ENCODE peak calls at places on chromosomes 4 and X, in five cellular contexts. One of them, this sample, is unnamed.

GRCh38 chr4:32440391-32440790 is 1720.2 kb downstream of the PCDH7 start:
- DNase-seq in fibroblast of lung: peak; percentile 3
- DNase-seq in NCI-H2081 treated with DMSO at 0.1 percent for 48 hours: no peak
- DNase-seq in activated T-helper 1 cell treated with anti-CD3 and anti-CD28 coated beads, Interleukin-12 subunit alpha, Interleukin-12 subunit beta, Interleukin-2, Interleukin-4 antibody, amounts not matched to agents 30 ng/mL and 10 ng/mL and 1 ng/mL, durations not matched to agents 14 hours and 24 hours and 36 hours: no peak
- DNase-seq in anterior cingulate cortex: no peak
- DNase-seq in this sample: no peak

GRCh38 chrX:118368398-118368797 is 22.5 kb downstream of the WDR44 start:
- DNase-seq in activated T-helper 1 cell treated with anti-CD3 and anti-CD28 coated beads, Interleukin-12 subunit alpha, Interleukin-12 subunit beta, Interleukin-2, Interleukin-4 antibody, amounts not matched to agents 30 ng/mL and 10 ng/mL and 1 ng/mL, durations not matched to agents 14 hours and 24 hours and 36 hours: no peak
- DNase-seq in NCI-H2081 treated with DMSO at 0.1 percent for 48 hours: no peak
- DNase-seq in fibroblast of lung: no peak
- DNase-seq in anterior cingulate cortex: no peak
- DNase-seq in this sample: no peak

GRCh38 chr4:7183161-7183560 is 9.2 kb upstream of the SORCS2 start:
- DNase-seq in activated T-helper 1 cell treated with anti-CD3 and anti-CD28 coated beads, Interleukin-12 subunit alpha, Interleukin-12 subunit beta, Interleukin-2, Interleukin-4 antibody, amounts not matched to agents 30 ng/mL and 10 ng/mL and 1 ng/mL, durations not matched to agents 14 hours and 24 hours and 36 hours: peak; percentile 11
- DNase-seq in fibroblast of lung: no peak
- DNase-seq in anterior cingulate cortex: no peak
- DNase-seq in NCI-H2081 treated with DMSO at 0.1 percent for 48 hours: no peak
- DNase-seq in this sample: no peak

GRCh38 chrX:65744965-65745364 is 77.5 kb downstream of the MSN start:
- DNase-seq in anterior cingulate cortex: no peak
- DNase-seq in fibroblast of lung: peak; percentile 65
- DNase-seq in NCI-H2081 treated with DMSO at 0.1 percent for 48 hours: no peak
- DNase-seq in activated T-helper 1 cell treated with anti-CD3 and anti-CD28 coated beads, Interleukin-12 subunit alpha, Interleukin-12 subunit beta, Interleukin-2, Interleukin-4 antibody, amounts not matched to agents 30 ng/mL and 10 ng/mL and 1 ng/mL, durations not matched to agents 14 hours and 24 hours and 36 hours: no peak
- DNase-seq in this sample: no peak

GRCh38 chrX:23008431-23009099 is 8.8 kb downstream of the DDX53 start:
- DNase-seq in anterior cingulate cortex: no peak
- DNase-seq in NCI-H2081 treated with DMSO at 0.1 percent for 48 hours: no peak
- DNase-seq in activated T-helper 1 cell treated with anti-CD3 and anti-CD28 coated beads, Interleukin-12 subunit alpha, Interleukin-12 subunit beta, Interleukin-2, Interleukin-4 antibody, amounts not matched to agents 30 ng/mL and 10 ng/mL and 1 ng/mL, durations not matched to agents 14 hours and 24 hours and 36 hours: no peak
- DNase-seq in fibroblast of lung: peak; percentile 59
- DNase-seq in this sample: no peak

GRCh38 chr4:143488684-143489083 is 24.8 kb upstream of the SMARCA5 start:
- DNase-seq in fibroblast of lung: no peak
- DNase-seq in anterior cingulate cortex: no peak
- DNase-seq in NCI-H2081 treated with DMSO at 0.1 percent for 48 hours: no peak
- DNase-seq in activated T-helper 1 cell treated with anti-CD3 and anti-CD28 coated beads, Interleukin-12 subunit alpha, Interleukin-12 subunit beta, Interleukin-2, Interleukin-4 antibody, amounts not matched to agents 30 ng/mL and 10 ng/mL and 1 ng/mL, durations not matched to agents 14 hours and 24 hours and 36 hours: no peak
- DNase-seq in this sample: no peak

GRCh38 chr4:3010998-3011397 is 47.6 kb downstream of the GRK4 start:
- DNase-seq in activated T-helper 1 cell treated with anti-CD3 and anti-CD28 coated beads, Interleukin-12 subunit alpha, Interleukin-12 subunit beta, Interleukin-2, Interleukin-4 antibody, amounts not matched to agents 30 ng/mL and 10 ng/mL and 1 ng/mL, durations not matched to agents 14 hours and 24 hours and 36 hours: no peak
- DNase-seq in NCI-H2081 treated with DMSO at 0.1 percent for 48 hours: no peak
- DNase-seq in anterior cingulate cortex: no peak
- DNase-seq in fibroblast of lung: peak; percentile 86
- DNase-seq in this sample: no peak

GRCh38 chr4:125760956-125761355 is 446.2 kb downstream of the FAT4 start:
- DNase-seq in NCI-H2081 treated with DMSO at 0.1 percent for 48 hours: no peak
- DNase-seq in fibroblast of lung: no peak
- DNase-seq in activated T-helper 1 cell treated with anti-CD3 and anti-CD28 coated beads, Interleukin-12 subunit alpha, Interleukin-12 subunit beta, Interleukin-2, Interleukin-4 antibody, amounts not matched to agents 30 ng/mL and 10 ng/mL and 1 ng/mL, durations not matched to agents 14 hours and 24 hours and 36 hours: no peak
- DNase-seq in anterior cingulate cortex: no peak
- DNase-seq in this sample: no peak

GRCh38 chr4:137656661-137657060 is 124.4 kb upstream of the PCDH18 start:
- DNase-seq in fibroblast of lung: no peak
- DNase-seq in anterior cingulate cortex: no peak
- DNase-seq in NCI-H2081 treated with DMSO at 0.1 percent for 48 hours: no peak
- DNase-seq in activated T-helper 1 cell treated with anti-CD3 and anti-CD28 coated beads, Interleukin-12 subunit alpha, Interleukin-12 subunit beta, Interleukin-2, Interleukin-4 antibody, amounts not matched to agents 30 ng/mL and 10 ng/mL and 1 ng/mL, durations not matched to agents 14 hours and 24 hours and 36 hours: no peak
- DNase-seq in this sample: no peak

GRCh38 chr4:125097729-125098128 is 217.0 kb upstream of the FAT4 start:
- DNase-seq in NCI-H2081 treated with DMSO at 0.1 percent for 48 hours: no peak
- DNase-seq in activated T-helper 1 cell treated with anti-CD3 and anti-CD28 coated beads, Interleukin-12 subunit alpha, Interleukin-12 subunit beta, Interleukin-2, Interleukin-4 antibody, amounts not matched to agents 30 ng/mL and 10 ng/mL and 1 ng/mL, durations not matched to agents 14 hours and 24 hours and 36 hours: no peak
- DNase-seq in fibroblast of lung: no peak
- DNase-seq in anterior cingulate cortex: no peak
- DNase-seq in this sample: no peak

GRCh38 chr4:184573701-184574100 is 75.5 kb downstream of the CASP3 start:
- DNase-seq in NCI-H2081 treated with DMSO at 0.1 percent for 48 hours: no peak
- DNase-seq in anterior cingulate cortex: no peak
- DNase-seq in fibroblast of lung: no peak
- DNase-seq in activated T-helper 1 cell treated with anti-CD3 and anti-CD28 coated beads, Interleukin-12 subunit alpha, Interleukin-12 subunit beta, Interleukin-2, Interleukin-4 antibody, amounts not matched to agents 30 ng/mL and 10 ng/mL and 1 ng/mL, durations not matched to agents 14 hours and 24 hours and 36 hours: no peak
- DNase-seq in this sample: no peak

GRCh38 chr4:138627096-138627495 is 384.9 kb upstream of the SLC7A11 start:
- DNase-seq in fibroblast of lung: peak; percentile 15
- DNase-seq in activated T-helper 1 cell treated with anti-CD3 and anti-CD28 coated beads, Interleukin-12 subunit alpha, Interleukin-12 subunit beta, Interleukin-2, Interleukin-4 antibody, amounts not matched to agents 30 ng/mL and 10 ng/mL and 1 ng/mL, durations not matched to agents 14 hours and 24 hours and 36 hours: no peak
- DNase-seq in NCI-H2081 treated with DMSO at 0.1 percent for 48 hours: no peak
- DNase-seq in anterior cingulate cortex: no peak
- DNase-seq in this sample: no peak

GRCh38 chr4:94757192-94758140 is at the start of gene BMPR1B:
- DNase-seq in fibroblast of lung: peak; percentile 71
- DNase-seq in anterior cingulate cortex: no peak
- DNase-seq in NCI-H2081 treated with DMSO at 0.1 percent for 48 hours: no peak
- DNase-seq in activated T-helper 1 cell treated with anti-CD3 and anti-CD28 coated beads, Interleukin-12 subunit alpha, Interleukin-12 subunit beta, Interleukin-2, Interleukin-4 antibody, amounts not matched to agents 30 ng/mL and 10 ng/mL and 1 ng/mL, durations not matched to agents 14 hours and 24 hours and 36 hours: no peak
- DNase-seq in this sample: no peak

GRCh38 chrX:68415289-68415688 is 18.0 kb downstream of the OPHN1 start:
- DNase-seq in NCI-H2081 treated with DMSO at 0.1 percent for 48 hours: no peak
- DNase-seq in fibroblast of lung: peak; percentile 77
- DNase-seq in anterior cingulate cortex: no peak
- DNase-seq in activated T-helper 1 cell treated with anti-CD3 and anti-CD28 coated beads, Interleukin-12 subunit alpha, Interleukin-12 subunit beta, Interleukin-2, Interleukin-4 antibody, amounts not matched to agents 30 ng/mL and 10 ng/mL and 1 ng/mL, durations not matched to agents 14 hours and 24 hours and 36 hours: no peak
- DNase-seq in this sample: no peak

GRCh38 chr4:105102026-105102425 is 44.6 kb upstream of the TET2 start:
- DNase-seq in fibroblast of lung: peak; percentile 21
- DNase-seq in anterior cingulate cortex: no peak
- DNase-seq in activated T-helper 1 cell treated with anti-CD3 and anti-CD28 coated beads, Interleukin-12 subunit alpha, Interleukin-12 subunit beta, Interleukin-2, Interleukin-4 antibody, amounts not matched to agents 30 ng/mL and 10 ng/mL and 1 ng/mL, durations not matched to agents 14 hours and 24 hours and 36 hours: no peak
- DNase-seq in NCI-H2081 treated with DMSO at 0.1 percent for 48 hours: no peak
- DNase-seq in this sample: no peak

GRCh38 chr4:109410776-109411175 is 22.8 kb upstream of the SEC24B start:
- DNase-seq in fibroblast of lung: no peak
- DNase-seq in anterior cingulate cortex: no peak
- DNase-seq in NCI-H2081 treated with DMSO at 0.1 percent for 48 hours: no peak
- DNase-seq in activated T-helper 1 cell treated with anti-CD3 and anti-CD28 coated beads, Interleukin-12 subunit alpha, Interleukin-12 subunit beta, Interleukin-2, Interleukin-4 antibody, amounts not matched to agents 30 ng/mL and 10 ng/mL and 1 ng/mL, durations not matched to agents 14 hours and 24 hours and 36 hours: no peak
- DNase-seq in this sample: no peak

GRCh38 chrX:125131146-125131545 is 188.5 kb upstream of the TEX13C start:
- DNase-seq in fibroblast of lung: no peak
- DNase-seq in anterior cingulate cortex: no peak
- DNase-seq in NCI-H2081 treated with DMSO at 0.1 percent for 48 hours: peak; percentile 26
- DNase-seq in activated T-helper 1 cell treated with anti-CD3 and anti-CD28 coated beads, Interleukin-12 subunit alpha, Interleukin-12 subunit beta, Interleukin-2, Interleukin-4 antibody, amounts not matched to agents 30 ng/mL and 10 ng/mL and 1 ng/mL, durations not matched to agents 14 hours and 24 hours and 36 hours: no peak
- DNase-seq in this sample: no peak

GRCh38 chrX:101617211-101618191 is at the start of gene ARMCX6:
- DNase-seq in fibroblast of lung: peak; percentile 76
- DNase-seq in anterior cingulate cortex: peak; percentile 2
- DNase-seq in NCI-H2081 treated with DMSO at 0.1 percent for 48 hours: peak; percentile 24
- DNase-seq in activated T-helper 1 cell treated with anti-CD3 and anti-CD28 coated beads, Interleukin-12 subunit alpha, Interleukin-12 subunit beta, Interleukin-2, Interleukin-4 antibody, amounts not matched to agents 30 ng/mL and 10 ng/mL and 1 ng/mL, durations not matched to agents 14 hours and 24 hours and 36 hours: peak; percentile 68
- DNase-seq in this sample: peak; percentile 71

GRCh38 chrX:14095702-14096101 is 66.0 kb upstream of the GEMIN8 start:
- DNase-seq in activated T-helper 1 cell treated with anti-CD3 and anti-CD28 coated beads, Interleukin-12 subunit alpha, Interleukin-12 subunit beta, Interleukin-2, Interleukin-4 antibody, amounts not matched to agents 30 ng/mL and 10 ng/mL and 1 ng/mL, durations not matched to agents 14 hours and 24 hours and 36 hours: peak; percentile 6
- DNase-seq in NCI-H2081 treated with DMSO at 0.1 percent for 48 hours: no peak
- DNase-seq in fibroblast of lung: peak; percentile 57
- DNase-seq in anterior cingulate cortex: no peak
- DNase-seq in this sample: peak; percentile 8

GRCh38 chr4:73189274-73189810 is 69.3 kb downstream of the ANKRD17 start:
- DNase-seq in NCI-H2081 treated with DMSO at 0.1 percent for 48 hours: no peak
- DNase-seq in anterior cingulate cortex: no peak
- DNase-seq in activated T-helper 1 cell treated with anti-CD3 and anti-CD28 coated beads, Interleukin-12 subunit alpha, Interleukin-12 subunit beta, Interleukin-2, Interleukin-4 antibody, amounts not matched to agents 30 ng/mL and 10 ng/mL and 1 ng/mL, durations not matched to agents 14 hours and 24 hours and 36 hours: no peak
- DNase-seq in fibroblast of lung: no peak
- DNase-seq in this sample: no peak

GRCh38 chr4:78397292-78397630 is 154.3 kb upstream of the ANXA3 start:
- DNase-seq in anterior cingulate cortex: no peak
- DNase-seq in NCI-H2081 treated with DMSO at 0.1 percent for 48 hours: no peak
- DNase-seq in activated T-helper 1 cell treated with anti-CD3 and anti-CD28 coated beads, Interleukin-12 subunit alpha, Interleukin-12 subunit beta, Interleukin-2, Interleukin-4 antibody, amounts not matched to agents 30 ng/mL and 10 ng/mL and 1 ng/mL, durations not matched to agents 14 hours and 24 hours and 36 hours: no peak
- DNase-seq in fibroblast of lung: no peak
- DNase-seq in this sample: no peak

GRCh38 chrX:122076241-122076640 is 1028.8 kb downstream of the GLUD2 start:
- DNase-seq in activated T-helper 1 cell treated with anti-CD3 and anti-CD28 coated beads, Interleukin-12 subunit alpha, Interleukin-12 subunit beta, Interleukin-2, Interleukin-4 antibody, amounts not matched to agents 30 ng/mL and 10 ng/mL and 1 ng/mL, durations not matched to agents 14 hours and 24 hours and 36 hours: no peak
- DNase-seq in fibroblast of lung: no peak
- DNase-seq in NCI-H2081 treated with DMSO at 0.1 percent for 48 hours: no peak
- DNase-seq in anterior cingulate cortex: no peak
- DNase-seq in this sample: no peak

GRCh38 chr4:4667643-4668081 is 125.8 kb upstream of the STX18 start:
- DNase-seq in activated T-helper 1 cell treated with anti-CD3 and anti-CD28 coated beads, Interleukin-12 subunit alpha, Interleukin-12 subunit beta, Interleukin-2, Interleukin-4 antibody, amounts not matched to agents 30 ng/mL and 10 ng/mL and 1 ng/mL, durations not matched to agents 14 hours and 24 hours and 36 hours: no peak
- DNase-seq in anterior cingulate cortex: no peak
- DNase-seq in NCI-H2081 treated with DMSO at 0.1 percent for 48 hours: no peak
- DNase-seq in fibroblast of lung: no peak
- DNase-seq in this sample: no peak

GRCh38 chrX:147875866-147876596 is 35.7 kb upstream of the FMR1 start:
- DNase-seq in activated T-helper 1 cell treated with anti-CD3 and anti-CD28 coated beads, Interleukin-12 subunit alpha, Interleukin-12 subunit beta, Interleukin-2, Interleukin-4 antibody, amounts not matched to agents 30 ng/mL and 10 ng/mL and 1 ng/mL, durations not matched to agents 14 hours and 24 hours and 36 hours: no peak
- DNase-seq in fibroblast of lung: no peak
- DNase-seq in anterior cingulate cortex: no peak
- DNase-seq in NCI-H2081 treated with DMSO at 0.1 percent for 48 hours: no peak
- DNase-seq in this sample: no peak

GRCh38 chrX:16869393-16870094 is 618 bp downstream of the RBBP7 start:
- DNase-seq in NCI-H2081 treated with DMSO at 0.1 percent for 48 hours: peak; percentile 8
- DNase-seq in activated T-helper 1 cell treated with anti-CD3 and anti-CD28 coated beads, Interleukin-12 subunit alpha, Interleukin-12 subunit beta, Interleukin-2, Interleukin-4 antibody, amounts not matched to agents 30 ng/mL and 10 ng/mL and 1 ng/mL, durations not matched to agents 14 hours and 24 hours and 36 hours: peak; percentile 39
- DNase-seq in anterior cingulate cortex: no peak
- DNase-seq in fibroblast of lung: no peak
- DNase-seq in this sample: peak; percentile 44

GRCh38 chr4:104465201-104465600 is 29.5 kb downstream of the CXXC4 start:
- DNase-seq in NCI-H2081 treated with DMSO at 0.1 percent for 48 hours: no peak
- DNase-seq in fibroblast of lung: peak; percentile 84
- DNase-seq in activated T-helper 1 cell treated with anti-CD3 and anti-CD28 coated beads, Interleukin-12 subunit alpha, Interleukin-12 subunit beta, Interleukin-2, Interleukin-4 antibody, amounts not matched to agents 30 ng/mL and 10 ng/mL and 1 ng/mL, durations not matched to agents 14 hours and 24 hours and 36 hours: no peak
- DNase-seq in anterior cingulate cortex: no peak
- DNase-seq in this sample: no peak

GRCh38 chrX:69067841-69068240 is 97.4 kb downstream of the PJA1 start:
- DNase-seq in fibroblast of lung: no peak
- DNase-seq in activated T-helper 1 cell treated with anti-CD3 and anti-CD28 coated beads, Interleukin-12 subunit alpha, Interleukin-12 subunit beta, Interleukin-2, Interleukin-4 antibody, amounts not matched to agents 30 ng/mL and 10 ng/mL and 1 ng/mL, durations not matched to agents 14 hours and 24 hours and 36 hours: no peak
- DNase-seq in anterior cingulate cortex: no peak
- DNase-seq in NCI-H2081 treated with DMSO at 0.1 percent for 48 hours: no peak
- DNase-seq in this sample: no peak

GRCh38 chrX:120791013-120791643 is 84.5 kb downstream of the CT47B1 start:
- DNase-seq in activated T-helper 1 cell treated with anti-CD3 and anti-CD28 coated beads, Interleukin-12 subunit alpha, Interleukin-12 subunit beta, Interleukin-2, Interleukin-4 antibody, amounts not matched to agents 30 ng/mL and 10 ng/mL and 1 ng/mL, durations not matched to agents 14 hours and 24 hours and 36 hours: no peak
- DNase-seq in NCI-H2081 treated with DMSO at 0.1 percent for 48 hours: no peak
- DNase-seq in anterior cingulate cortex: no peak
- DNase-seq in fibroblast of lung: peak; percentile 84
- DNase-seq in this sample: no peak

GRCh38 chr4:139555705-139556070 is 331 bp downstream of the SETD7 start:
- DNase-seq in fibroblast of lung: peak; percentile 45
- DNase-seq in activated T-helper 1 cell treated with anti-CD3 and anti-CD28 coated beads, Interleukin-12 subunit alpha, Interleukin-12 subunit beta, Interleukin-2, Interleukin-4 antibody, amounts not matched to agents 30 ng/mL and 10 ng/mL and 1 ng/mL, durations not matched to agents 14 hours and 24 hours and 36 hours: peak; percentile 12
- DNase-seq in NCI-H2081 treated with DMSO at 0.1 percent for 48 hours: no peak
- DNase-seq in anterior cingulate cortex: no peak
- DNase-seq in this sample: no peak

GRCh38 chr4:93829531-93830089 is 1.1 kb downstream of the ATOH1 start:
- DNase-seq in anterior cingulate cortex: no peak
- DNase-seq in fibroblast of lung: no peak
- DNase-seq in activated T-helper 1 cell treated with anti-CD3 and anti-CD28 coated beads, Interleukin-12 subunit alpha, Interleukin-12 subunit beta, Interleukin-2, Interleukin-4 antibody, amounts not matched to agents 30 ng/mL and 10 ng/mL and 1 ng/mL, durations not matched to agents 14 hours and 24 hours and 36 hours: no peak
- DNase-seq in NCI-H2081 treated with DMSO at 0.1 percent for 48 hours: no peak
- DNase-seq in this sample: no peak

GRCh38 chrX:35351795-35352483 is 409.3 kb downstream of the FAM47B start:
- DNase-seq in anterior cingulate cortex: no peak
- DNase-seq in activated T-helper 1 cell treated with anti-CD3 and anti-CD28 coated beads, Interleukin-12 subunit alpha, Interleukin-12 subunit beta, Interleukin-2, Interleukin-4 antibody, amounts not matched to agents 30 ng/mL and 10 ng/mL and 1 ng/mL, durations not matched to agents 14 hours and 24 hours and 36 hours: no peak
- DNase-seq in NCI-H2081 treated with DMSO at 0.1 percent for 48 hours: no peak
- DNase-seq in fibroblast of lung: no peak
- DNase-seq in this sample: no peak

GRCh38 chr4:1412376-1413220 is 6.4 kb upstream of the NKX1-1 start:
- DNase-seq in NCI-H2081 treated with DMSO at 0.1 percent for 48 hours: no peak
- DNase-seq in activated T-helper 1 cell treated with anti-CD3 and anti-CD28 coated beads, Interleukin-12 subunit alpha, Interleukin-12 subunit beta, Interleukin-2, Interleukin-4 antibody, amounts not matched to agents 30 ng/mL and 10 ng/mL and 1 ng/mL, durations not matched to agents 14 hours and 24 hours and 36 hours: no peak
- DNase-seq in anterior cingulate cortex: no peak
- DNase-seq in fibroblast of lung: no peak
- DNase-seq in this sample: no peak

GRCh38 chr4:41939016-41939623 is 3.9 kb downstream of the TMEM33 start:
- DNase-seq in anterior cingulate cortex: no peak
- DNase-seq in activated T-helper 1 cell treated with anti-CD3 and anti-CD28 coated beads, Interleukin-12 subunit alpha, Interleukin-12 subunit beta, Interleukin-2, Interleukin-4 antibody, amounts not matched to agents 30 ng/mL and 10 ng/mL and 1 ng/mL, durations not matched to agents 14 hours and 24 hours and 36 hours: no peak
- DNase-seq in fibroblast of lung: peak; percentile 39
- DNase-seq in NCI-H2081 treated with DMSO at 0.1 percent for 48 hours: no peak
- DNase-seq in this sample: no peak

GRCh38 chr4:123649644-123650356 is 253.2 kb downstream of the SPRY1 start:
- DNase-seq in activated T-helper 1 cell treated with anti-CD3 and anti-CD28 coated beads, Interleukin-12 subunit alpha, Interleukin-12 subunit beta, Interleukin-2, Interleukin-4 antibody, amounts not matched to agents 30 ng/mL and 10 ng/mL and 1 ng/mL, durations not matched to agents 14 hours and 24 hours and 36 hours: no peak
- DNase-seq in NCI-H2081 treated with DMSO at 0.1 percent for 48 hours: peak; percentile 88
- DNase-seq in fibroblast of lung: peak; percentile 75
- DNase-seq in anterior cingulate cortex: no peak
- DNase-seq in this sample: no peak

GRCh38 chrX:23317799-23318724 is 16.6 kb upstream of the PTCHD1 start:
- DNase-seq in activated T-helper 1 cell treated with anti-CD3 and anti-CD28 coated beads, Interleukin-12 subunit alpha, Interleukin-12 subunit beta, Interleukin-2, Interleukin-4 antibody, amounts not matched to agents 30 ng/mL and 10 ng/mL and 1 ng/mL, durations not matched to agents 14 hours and 24 hours and 36 hours: peak; percentile 1
- DNase-seq in fibroblast of lung: peak; percentile 4
- DNase-seq in anterior cingulate cortex: no peak
- DNase-seq in NCI-H2081 treated with DMSO at 0.1 percent for 48 hours: no peak
- DNase-seq in this sample: no peak

GRCh38 chr4:40507977-40508376 is 121.7 kb downstream of the RBM47 start:
- DNase-seq in activated T-helper 1 cell treated with anti-CD3 and anti-CD28 coated beads, Interleukin-12 subunit alpha, Interleukin-12 subunit beta, Interleukin-2, Interleukin-4 antibody, amounts not matched to agents 30 ng/mL and 10 ng/mL and 1 ng/mL, durations not matched to agents 14 hours and 24 hours and 36 hours: no peak
- DNase-seq in fibroblast of lung: peak; percentile 13
- DNase-seq in anterior cingulate cortex: no peak
- DNase-seq in NCI-H2081 treated with DMSO at 0.1 percent for 48 hours: no peak
- DNase-seq in this sample: no peak

This sample was measured in activated T-helper 2 cell treated with anti-CD3 and anti-CD28 coated beads, Interferon-gamma antibody, Interleukin-2, Interleukin-4, amounts not matched to agents 10 μg/mL and 5 μg/mL and 100 μg/mL, durations not matched to agents 14 hours and 24 hours and 36 hours.